ENCODE peak calls at places on chromosome 5, in seven cellular contexts. A is fibroblast of pulmonary artery, W is GM20000, T is EL, X is left kidney, I is retina, E is amygdala. C is an unnamed sample.

GRCh38 chr5:172312286-172312685 is 28.7 kb upstream of the UBTD2 start:
- DNase-seq in A (no peak), W (no peak), T (no peak), X (no peak), I (no peak), E (no peak), C (no peak)

GRCh38 chr5:174177531-174177930 is 132.0 kb downstream of the NSG2 start:
- DNase-seq in A (no peak), W (no peak), T (no peak), X (no peak), I (no peak), E (no peak), C (no peak)

GRCh38 chr5:179805529-179806249 is 977 bp downstream of the MGAT4B start:
- DNase-seq in A (no peak), W (peak), T (peak), X (peak), I (peak), E (no peak), C (peak)

GRCh38 chr5:65734921-65735320 is 12.9 kb downstream of the NLN start:
- DNase-seq in A (no peak), W (no peak), T (no peak), X (no peak), I (no peak), E (no peak), C (no peak)

GRCh38 chr5:145834917-145835838 is at the start of gene PRELID2:
- DNase-seq in A (peak), W (peak), T (peak), X (peak), I (peak), E (peak), C (peak)

GRCh38 chr5:180470361-180470760 is 23.8 kb upstream of the CNOT6 start:
- DNase-seq in A (no peak), W (no peak), T (no peak), X (no peak), I (no peak), E (no peak), C (no peak)

GRCh38 chr5:10442581-10442980 is 902 bp downstream of the ROPN1L start:
- DNase-seq in A (no peak), W (peak), T (peak), X (no peak), I (no peak), E (no peak), C (no peak)

GRCh38 chr5:97194366-97194765 is 11.3 kb upstream of the RIOK2 start:
- DNase-seq in A (no peak), W (no peak), T (no peak), X (no peak), I (no peak), E (no peak), C (no peak)

GRCh38 chr5:168752416-168753190 is 173.4 kb upstream of the PANK3 start:
- DNase-seq in A (no peak), W (no peak), T (no peak), X (no peak), I (no peak), E (no peak), C (no peak)

GRCh38 chr5:31078931-31079330 is 114.6 kb upstream of the CDH6 start:
- DNase-seq in A (no peak), W (no peak), T (no peak), X (no peak), I (no peak), E (no peak), C (no peak)

GRCh38 chr5:150774145-150774544 is 4.4 kb upstream of the SMIM3 start:
- DNase-seq in A (peak), W (no peak), T (peak), X (no peak), I (no peak), E (no peak), C (no peak)

GRCh38 chr5:147427784-147428401 is 82.0 kb downstream of the DPYSL3 start:
- DNase-seq in A (peak), W (no peak), T (peak), X (no peak), I (no peak), E (no peak), C (no peak)

GRCh38 chr5:35313296-35313695 is 83.0 kb upstream of the PRLR start:
- DNase-seq in A (peak), W (no peak), T (peak), X (no peak), I (no peak), E (no peak), C (no peak)

GRCh38 chr5:87541668-87542067 is 128.9 kb upstream of the CCNH start:
- DNase-seq in A (no peak), W (no peak), T (no peak), X (no peak), I (no peak), E (no peak), C (no peak)

GRCh38 chr5:160030631-160031377 is 21.9 kb downstream of the TTC1 start:
- DNase-seq in A (peak), W (no peak), T (no peak), X (no peak), I (no peak), E (no peak), C (no peak)

GRCh38 chr5:137666109-137666850 is 69.6 kb downstream of the KLHL3 start:
- DNase-seq in A (peak), W (peak), T (peak), X (no peak), I (no peak), E (no peak), C (peak)

GRCh38 chr5:127833999-127834953 is 131.1 kb downstream of the CCDC192 start:
- DNase-seq in A (peak), W (no peak), T (no peak), X (peak), I (peak), E (no peak), C (no peak)

GRCh38 chr5:63931841-63932240 is 30.4 kb downstream of the HTR1A start:
- DNase-seq in A (no peak), W (no peak), T (no peak), X (no peak), I (no peak), E (no peak), C (no peak)

GRCh38 chr5:136192526-136193395 is at the start of gene SMIM32:
- DNase-seq in A (peak), W (no peak), T (no peak), X (peak), I (peak), E (no peak), C (no peak)

GRCh38 chr5:6489786-6490185 is 41.1 kb downstream of the UBE2QL1 start:
- DNase-seq in A (no peak), W (no peak), T (no peak), X (no peak), I (no peak), E (no peak), C (no peak)

GRCh38 chr5:125484272-125485002 is 738.0 kb upstream of the ZNF608 start:
- DNase-seq in A (peak), W (no peak), T (peak), X (peak), I (no peak), E (peak), C (peak)

GRCh38 chr5:1011741-1012315 is 3.2 kb downstream of the NKD2 start:
- DNase-seq in A (no peak), W (no peak), T (no peak), X (no peak), I (no peak), E (no peak), C (peak)

GRCh38 chr5:133873936-133874585 is 94.4 kb downstream of the C5orf15 start:
- DNase-seq in A (no peak), W (no peak), T (peak), X (no peak), I (no peak), E (no peak), C (no peak)

GRCh38 chr5:141877478-141878185 is 578 bp downstream of the PCDH1 start:
- DNase-seq in A (peak), W (no peak), T (no peak), X (peak), I (peak), E (no peak), C (no peak)

C was measured in dorsolateral prefrontal cortex.